ENCODE peak calls at places on chromosomes 2 and 18, in four cellular contexts. O is Calu3, U is A673, B is bronchial epithelial cell. N is an unnamed sample.

GRCh38 chr18:45167109-45167551 is 448.1 kb upstream of the SLC14A2 start:
- DNase-seq in O (no peak), B (peak), U (no peak), N (no peak)

GRCh38 chr2:184597996-184598312 is 375 bp upstream of the ZNF804A start:
- DNase-seq in B (no peak), O (no peak), U (no peak), N (no peak)

GRCh38 chr2:171244970-171245782 is 84.5 kb upstream of the TLK1 start:
- DNase-seq in O (peak), B (peak), U (peak), N (no peak)

GRCh38 chr2:152561251-152561650 is 156.0 kb downstream of the PRPF40A start:
- DNase-seq in O (no peak), B (no peak), U (no peak), N (no peak)

GRCh38 chr2:164882276-164882675 is 40.7 kb upstream of the COBLL1 start:
- DNase-seq in U (no peak), O (no peak), B (no peak), N (no peak)

GRCh38 chr2:218223046-218223445 is 6.1 kb downstream of the ARPC2 start:
- DNase-seq in B (peak), U (peak), O (no peak), N (no peak)

GRCh38 chr2:235371018-235371417 is 122.8 kb upstream of the AGAP1 start:
- DNase-seq in B (no peak), U (no peak), O (no peak), N (no peak)

GRCh38 chr2:205925373-205926337 is 160.3 kb downstream of the INO80D start:
- DNase-seq in O (peak), U (peak), B (peak), N (peak)

GRCh38 chr2:43585708-43586107 is 10.1 kb downstream of the THADA start:
- DNase-seq in O (no peak), B (no peak), U (no peak), N (no peak)

GRCh38 chr2:172906401-172906811 is 169.2 kb upstream of the MAP3K20 start:
- DNase-seq in O (no peak), U (no peak), B (no peak), N (no peak)

GRCh38 chr2:167582619-167583018 is 664.8 kb downstream of the STK39 start:
- DNase-seq in O (no peak), B (no peak), U (no peak), N (no peak)

GRCh38 chr2:155528034-155528433 is 804.5 kb downstream of the NR4A2 start:
- DNase-seq in U (no peak), B (no peak), O (no peak), N (no peak)

GRCh38 chr2:216497382-216497781 is 1.3 kb upstream of the RPL37A start:
- DNase-seq in B (no peak), U (no peak), O (no peak), N (no peak)

GRCh38 chr2:60544059-60544458 is 9.4 kb downstream of the BCL11A start:
- DNase-seq in U (no peak), B (peak), O (no peak), N (no peak)

GRCh38 chr2:20382965-20383800 is 32.5 kb upstream of the PUM2 start:
- DNase-seq in U (no peak), O (no peak), B (peak), N (no peak)

GRCh38 chr2:29576231-29576630 is 345.2 kb downstream of the ALK start:
- DNase-seq in O (no peak), U (no peak), B (no peak), N (no peak)

GRCh38 chr2:241680827-241681599 is 5.6 kb downstream of the DTYMK start:
- DNase-seq in O (no peak), B (peak), U (no peak), N (peak)

GRCh38 chr2:36267194-36267593 is 88.4 kb upstream of the CRIM1 start:
- DNase-seq in U (no peak), O (no peak), B (no peak), N (no peak)

GRCh38 chr2:235896061-235896460 is 272.1 kb downstream of the GBX2 start:
- DNase-seq in B (no peak), U (no peak), O (no peak), N (no peak)

GRCh38 chr2:17979707-17980106 is 101.2 kb downstream of the KCNS3 start:
- DNase-seq in O (no peak), B (no peak), U (no peak), N (no peak)

GRCh38 chr18:6731197-6731596 is 1.7 kb downstream of the ARHGAP28 start:
- DNase-seq in U (no peak), O (no peak), B (peak), N (peak)

GRCh38 chr18:39748727-39749126 is 2183.1 kb upstream of the CELF4 start:
- DNase-seq in U (no peak), O (no peak), B (no peak), N (no peak)

GRCh38 chr18:45324489-45325111 is 290.7 kb upstream of the SLC14A2 start:
- DNase-seq in B (peak), U (peak), O (peak), N (peak)

GRCh38 chr2:108927936-108928659 is 60.9 kb downstream of the EDAR start:
- DNase-seq in O (peak), B (peak), U (peak), N (peak)

GRCh38 chr2:98637401-98638144 is 29.2 kb downstream of the UNC50 start:
- DNase-seq in O (no peak), B (no peak), U (no peak), N (no peak)

GRCh38 chr2:98632351-98632750 is 24.0 kb downstream of the UNC50 start:
- DNase-seq in U (no peak), O (no peak), B (no peak), N (no peak)

DNA sequence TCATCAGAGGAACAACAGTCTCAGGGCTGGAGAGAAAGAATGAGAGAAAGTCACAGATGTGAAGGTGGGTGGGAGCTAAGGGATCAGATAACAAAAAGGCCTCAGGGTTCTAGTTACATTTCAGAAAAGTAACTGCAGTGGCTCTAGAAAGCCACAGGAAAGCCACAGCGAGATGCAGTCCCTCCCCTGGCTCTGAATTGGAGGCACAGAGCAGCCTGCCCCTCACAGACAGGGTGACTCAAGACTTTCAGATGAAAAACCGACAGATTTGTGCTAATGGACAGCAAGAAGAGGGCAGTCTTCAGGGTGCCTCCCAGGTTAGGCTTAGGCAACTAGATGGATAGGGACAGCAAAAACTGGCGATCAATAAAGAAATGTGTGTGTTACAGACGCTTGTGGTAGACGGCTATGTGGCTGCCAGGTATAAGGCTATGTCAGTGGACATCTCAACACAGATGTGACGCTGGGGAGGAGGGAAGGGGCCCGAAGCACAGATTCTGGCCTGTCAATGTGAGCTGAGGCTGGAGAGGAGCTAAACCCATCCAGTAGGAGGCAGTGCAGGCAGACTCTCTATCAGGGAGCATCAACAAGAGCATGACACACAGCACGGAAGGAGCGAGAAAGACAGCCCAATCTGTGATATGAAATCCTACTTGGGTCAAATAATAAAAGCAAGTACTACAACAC is 26.2 kb downstream of the UNC50 start:
- DNase-seq in B (peak), U (peak), O (peak), N (no peak)
- TF ChIP-seq CTCF in B (peak), U (peak), O (no peak), N (peak)

DNA sequence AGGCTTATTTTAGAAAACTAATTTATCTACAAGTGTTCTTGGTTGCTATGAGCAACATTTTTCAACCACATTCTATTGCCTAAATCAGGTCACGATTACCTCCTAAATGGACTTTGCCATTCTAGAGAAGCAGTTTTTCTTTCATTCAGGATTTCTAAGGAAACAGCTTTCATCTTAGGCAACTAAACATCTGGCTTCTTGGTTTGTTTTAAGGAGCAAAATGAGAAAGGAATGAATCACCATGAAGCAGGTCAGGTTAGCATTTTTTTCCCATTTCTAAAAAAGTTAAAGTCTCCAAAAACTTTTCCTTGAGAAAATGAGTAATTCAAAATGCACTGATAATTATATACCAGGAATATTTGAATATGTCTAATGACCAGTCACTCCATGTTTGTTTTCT is 114.8 kb downstream of the GAREM1 start:
- DNase-seq in U (no peak), O (no peak), B (no peak), N (peak)
- TF ChIP-seq CTCF in U (no peak), O (no peak), B (no peak), N (no peak)

GRCh38 chr2:237686659-237687136 is 59.3 kb downstream of the LRRFIP1 start:
- DNase-seq in O (no peak), B (no peak), U (no peak), N (no peak)
- TF ChIP-seq CTCF in O (peak), B (peak), U (peak), N (peak)

GRCh38 chr2:239807568-239807967 is 217.6 kb downstream of the NDUFA10 start:
- DNase-seq in U (no peak), B (no peak), O (no peak), N (no peak)

GRCh38 chr2:239806758-239807434 is 218.2 kb downstream of the NDUFA10 start:
- DNase-seq in O (no peak), B (no peak), U (no peak), N (no peak)

GRCh38 chr2:239805043-239805329 is 220.2 kb downstream of the NDUFA10 start:
- DNase-seq in O (no peak), B (no peak), U (no peak), N (no peak)

GRCh38 chr2:239805414-239805813 is 219.7 kb downstream of the NDUFA10 start:
- DNase-seq in O (no peak), B (no peak), U (no peak), N (no peak)

GRCh38 chr2:239806276-239806675 is 218.9 kb downstream of the NDUFA10 start:
- DNase-seq in B (no peak), U (no peak), O (no peak), N (no peak)
- TF ChIP-seq CTCF in B (no peak), U (no peak), O (no peak), N (no peak)

DNA sequence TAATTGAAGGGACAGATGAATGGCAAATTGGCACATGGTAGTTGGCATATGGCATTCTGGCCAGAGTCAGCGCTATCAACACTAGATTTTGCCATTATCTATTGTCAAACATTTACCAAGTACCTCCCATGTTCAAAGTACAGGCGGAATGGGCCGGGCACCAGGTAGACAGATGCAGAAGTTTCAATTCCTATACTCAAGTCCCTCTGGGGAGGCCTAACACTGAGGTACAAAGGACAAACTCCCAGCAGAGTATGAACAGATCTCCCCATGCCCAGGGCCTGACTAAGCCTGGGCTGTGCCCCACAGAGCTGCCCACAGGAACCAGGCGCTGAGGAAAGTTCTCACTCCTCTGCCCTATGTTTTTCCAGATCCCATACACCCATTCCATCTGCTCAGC is 257.5 kb upstream of the KLHL29 start:
- DNase-seq in U (no peak), B (no peak), O (no peak), N (no peak)
- TF ChIP-seq CTCF in U (no peak), B (no peak), O (no peak), N (no peak)

DNA sequence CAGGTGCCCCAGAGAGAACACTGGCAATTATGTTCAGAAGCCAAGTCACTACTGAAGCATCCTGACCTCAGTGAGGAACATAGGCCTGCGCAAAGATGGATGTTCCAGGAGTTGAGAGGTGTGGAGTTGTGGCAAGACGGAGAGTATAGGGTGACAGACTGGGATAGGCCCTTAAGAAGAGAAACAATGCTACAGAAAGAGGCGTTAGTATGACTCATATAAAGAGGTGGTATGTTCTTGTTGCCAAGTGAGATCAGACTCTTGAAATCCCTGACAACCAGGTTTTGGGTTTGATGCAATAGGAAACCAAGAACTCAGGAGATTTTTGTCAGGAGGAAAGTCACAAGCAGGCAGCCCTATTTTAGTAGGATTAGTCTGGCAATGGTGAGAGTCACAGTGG is 185.6 kb downstream of the RIT2 start:
- DNase-seq in B (peak), U (no peak), O (no peak), N (no peak)
- TF ChIP-seq CTCF in B (no peak), U (no peak), O (no peak), N (no peak)

GRCh38 chr2:105812180-105813044 is 67.7 kb downstream of the NCK2 start:
- DNase-seq in O (no peak), U (no peak), B (peak), N (peak)
- TF ChIP-seq CTCF in O (no peak), U (no peak), B (no peak), N (no peak)

DNA sequence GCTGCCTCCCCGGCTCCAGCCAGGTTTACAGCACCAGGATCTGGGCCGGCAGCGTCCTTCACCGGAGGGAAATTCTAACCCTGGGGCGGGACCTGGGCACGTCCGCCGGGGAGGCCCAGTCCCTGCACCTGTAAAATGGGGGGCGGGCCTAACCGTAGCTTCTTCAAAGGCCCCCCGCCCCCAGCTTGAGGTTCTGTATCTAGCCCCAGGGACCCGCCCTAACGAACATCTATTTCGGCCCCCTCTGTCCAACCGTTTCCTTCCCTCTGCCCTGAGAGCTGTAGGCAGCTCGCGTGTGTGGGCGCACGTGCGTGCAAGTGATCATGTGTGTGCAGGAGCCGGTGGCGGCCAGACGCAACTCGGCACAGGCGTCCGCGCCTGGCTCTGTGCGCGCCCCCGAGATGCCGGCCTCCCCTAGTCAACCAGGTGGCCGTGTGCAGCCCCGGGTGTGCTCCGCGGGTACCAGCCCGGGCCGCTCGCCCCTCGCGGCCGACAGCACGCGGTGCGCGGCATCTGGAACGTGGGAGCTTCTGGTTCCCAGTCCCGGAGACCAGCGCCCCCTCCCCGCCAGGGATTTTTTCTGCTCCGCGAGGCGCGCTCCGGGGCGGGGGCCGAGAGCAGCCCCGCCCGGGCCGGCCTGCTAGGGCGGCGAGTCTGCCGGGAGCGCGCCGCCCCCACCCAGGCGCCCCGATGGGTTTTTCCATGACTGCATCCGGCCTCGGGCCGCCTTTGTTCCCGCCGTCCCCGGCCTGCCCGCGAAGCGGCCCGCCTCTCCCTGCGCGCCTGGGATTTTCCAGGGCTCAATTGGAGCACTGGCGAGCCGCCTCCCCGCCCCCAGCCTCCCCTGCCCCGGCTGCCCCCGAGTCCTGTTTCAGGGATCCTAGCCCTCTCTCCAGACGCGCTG is 21.2 kb downstream of the TEX44 start:
- DNase-seq in O (peak), U (peak), B (peak), N (no peak)
- TF ChIP-seq CTCF in O (peak), U (peak), B (peak), N (no peak)